ENCODE peak calls at places on chromosomes 12 and 14, in ten cellular contexts. R is foreskin fibroblast; S is uterus; Y is NT2/D1; J is lower lobe of right lung; Z is adrenal gland; U is AG10803; T is pancreas; N is right cardiac atrium; B is Jurkat, Clone E6-1. C is an unnamed sample.

GRCh38 chr12:43805857-43806736 is at the start of gene TWF1:
- DNase-seq in Y (peak; percentile 68), U (peak; percentile 77), B (peak; percentile 39), J (peak; percentile 92), R (peak; percentile 94), S (peak; percentile 88), N (peak; percentile 96), Z (peak; percentile 90), T (peak; percentile 84), C (peak; percentile 94)

GRCh38 chr12:30427555-30427954 is 268.1 kb downstream of the IPO8 start:
- DNase-seq in S (no peak), J (no peak), T (no peak), B (no peak), U (no peak), N (no peak), Z (no peak), R (no peak), Y (no peak), C (no peak)

GRCh38 chr14:85038526-85038925 is 491.4 kb upstream of the FLRT2 start:
- DNase-seq in T (no peak), U (peak; percentile 18), Z (no peak), B (no peak), R (peak; percentile 8), N (no peak), Y (no peak), S (no peak), J (no peak), C (no peak)

GRCh38 chr12:113271853-113272561 is 50.7 kb downstream of the TPCN1 start:
- DNase-seq in R (peak; percentile 93), N (peak; percentile 89), T (peak; percentile 83), S (peak; percentile 83), U (peak; percentile 82), B (no peak), J (peak; percentile 79), Y (no peak), Z (peak; percentile 78), C (peak; percentile 64)

GRCh38 chr14:28946267-28946666 is 179.7 kb downstream of the FOXG1 start:
- DNase-seq in J (no peak), N (no peak), Y (no peak), T (no peak), S (no peak), Z (no peak), B (no peak), R (no peak), U (no peak), C (no peak)

GRCh38 chr12:67070307-67070600 is 198.9 kb upstream of the CAND1 start:
- DNase-seq in T (no peak), Y (no peak), N (no peak), S (no peak), R (peak; percentile 4), Z (no peak), U (no peak), J (no peak), B (no peak), C (no peak)

GRCh38 chr12:69415471-69416275 is 54.5 kb upstream of the FRS2 start:
- DNase-seq in N (peak; percentile 72), T (peak; percentile 21), S (peak; percentile 56), B (peak; percentile 19), Z (peak; percentile 38), Y (peak; percentile 55), R (peak; percentile 92), U (peak; percentile 96), J (no peak), C (no peak)

GRCh38 chr12:76226956-76227355 is 121.3 kb downstream of the BBS10 start:
- DNase-seq in N (no peak), J (no peak), R (no peak), Y (no peak), B (no peak), Z (no peak), U (no peak), T (no peak), S (no peak), C (no peak)

DNA sequence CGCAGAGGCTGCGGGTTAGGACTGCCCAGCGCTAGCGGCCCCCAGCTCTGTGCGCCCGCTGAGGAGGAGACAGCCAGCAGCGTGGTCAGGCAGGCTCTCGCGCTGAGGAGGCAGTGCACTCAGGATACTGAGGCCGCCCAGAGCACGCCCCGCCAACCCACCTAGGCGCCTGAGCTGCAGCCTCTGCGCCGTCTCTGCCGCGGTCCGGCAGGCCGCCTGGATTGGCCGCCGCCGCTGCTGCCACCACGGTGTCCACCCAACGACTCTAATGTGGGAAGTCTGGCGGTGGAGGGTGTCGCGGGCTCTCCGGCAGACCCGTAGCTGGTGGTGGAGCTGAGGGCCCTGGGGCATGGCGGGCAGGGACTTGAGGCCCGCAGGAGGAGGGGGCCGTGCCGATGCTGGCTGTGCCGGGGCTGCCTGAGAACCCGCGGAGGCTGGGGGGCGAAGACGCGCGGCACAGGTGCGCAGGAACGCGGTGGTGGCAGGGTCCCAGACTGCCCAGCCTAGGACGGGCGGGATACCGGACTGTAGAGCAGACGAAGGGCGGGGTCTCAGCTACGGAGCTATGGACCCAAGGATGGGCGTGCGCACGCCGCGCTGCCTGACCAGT is 69.9 kb downstream of the ASCL4 start:
- DNase-seq in B (no peak), U (no peak), Z (no peak), T (no peak), N (peak; percentile 47), S (no peak), Y (peak; percentile 13), J (no peak), R (peak; percentile 15), C (no peak)
- H3K4me3 ChIP-seq in B (no peak overlapping the region), U (peak overlapping the region; percentile 39), Z (no peak overlapping the region), T (no peak overlapping the region), N (peak overlapping the region; percentile 19), S (no peak overlapping the region), Y (peak overlapping the region; percentile 64), J (peak overlapping the region; percentile 33), R (peak overlapping the region; percentile 19), C (no peak overlapping the region)

GRCh38 chr14:81269979-81270375 is 49.2 kb upstream of the GTF2A1 start:
- DNase-seq in R (no peak), N (no peak), J (no peak), Z (no peak), Y (no peak), B (no peak), U (no peak), T (no peak), S (no peak), C (no peak)

GRCh38 chr14:81272322-81272721 is 51.6 kb upstream of the GTF2A1 start:
- DNase-seq in S (no peak), Z (no peak), R (no peak), B (no peak), N (no peak), T (no peak), U (no peak), J (no peak), Y (no peak), C (no peak)

GRCh38 chr14:81265641-81266169 is 44.9 kb upstream of the GTF2A1 start:
- DNase-seq in J (no peak), N (no peak), Y (no peak), T (no peak), R (no peak), S (no peak), U (no peak), Z (no peak), B (peak; percentile 62), C (no peak)

GRCh38 chr14:81268016-81268416 is 47.3 kb upstream of the GTF2A1 start:
- DNase-seq in T (no peak), U (no peak), Y (no peak), B (peak; percentile 98), Z (no peak), S (no peak), J (no peak), N (no peak), R (peak; percentile 2), C (no peak)

DNA sequence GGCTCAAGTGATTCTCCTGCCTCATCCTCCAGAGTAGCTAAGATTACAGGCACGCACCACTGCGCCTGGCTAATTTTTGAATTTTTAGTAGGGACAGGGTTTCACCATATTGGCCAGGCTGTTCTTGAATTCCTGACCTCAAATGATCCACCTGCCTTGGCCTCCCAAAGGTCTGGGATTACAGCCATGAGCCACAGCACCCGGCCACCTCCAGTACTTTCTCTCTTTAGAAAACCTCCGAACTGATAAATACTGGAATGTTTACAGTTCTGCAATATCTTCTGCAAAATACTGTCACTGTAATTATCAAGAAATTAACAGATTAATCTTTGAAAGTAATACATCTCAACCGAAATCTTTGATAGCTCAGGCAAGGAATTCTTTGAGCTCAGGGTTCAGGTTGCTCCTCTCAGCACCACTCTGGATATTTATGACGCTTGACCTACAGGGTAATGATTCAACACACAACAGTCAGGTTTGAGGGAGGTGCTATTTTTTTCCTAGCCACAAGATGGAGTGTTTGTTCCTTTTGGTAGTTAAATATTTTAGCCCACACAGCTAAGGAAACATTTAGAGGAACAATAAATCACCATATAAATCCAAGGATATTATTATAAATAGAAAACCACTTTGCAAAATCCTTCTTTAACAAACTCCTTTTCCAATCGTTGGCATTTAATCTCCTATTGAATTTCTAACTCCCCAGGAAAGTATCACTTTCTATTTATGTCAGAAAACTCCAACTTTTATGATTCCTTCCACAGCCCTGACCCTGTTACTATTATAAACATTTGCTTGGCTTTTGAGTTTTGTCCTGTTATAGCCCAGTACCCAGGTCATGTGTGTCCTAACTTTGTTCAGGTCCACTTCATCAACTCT is 48.6 kb upstream of the GTF2A1 start:
- DNase-seq in B (peak; percentile 75), N (no peak), Y (peak; percentile 16), R (peak; percentile 82), S (no peak), Z (peak; percentile 47), T (peak; percentile 23), U (peak; percentile 66), J (no peak), C (no peak)
- H3K4me3 ChIP-seq in B (no peak overlapping the region), N (no peak overlapping the region), Y (no peak overlapping the region), R (no peak overlapping the region), S (no peak overlapping the region), Z (no peak overlapping the region), T (no peak overlapping the region), U (no peak overlapping the region), J (no peak overlapping the region), C (no peak overlapping the region)

DNA sequence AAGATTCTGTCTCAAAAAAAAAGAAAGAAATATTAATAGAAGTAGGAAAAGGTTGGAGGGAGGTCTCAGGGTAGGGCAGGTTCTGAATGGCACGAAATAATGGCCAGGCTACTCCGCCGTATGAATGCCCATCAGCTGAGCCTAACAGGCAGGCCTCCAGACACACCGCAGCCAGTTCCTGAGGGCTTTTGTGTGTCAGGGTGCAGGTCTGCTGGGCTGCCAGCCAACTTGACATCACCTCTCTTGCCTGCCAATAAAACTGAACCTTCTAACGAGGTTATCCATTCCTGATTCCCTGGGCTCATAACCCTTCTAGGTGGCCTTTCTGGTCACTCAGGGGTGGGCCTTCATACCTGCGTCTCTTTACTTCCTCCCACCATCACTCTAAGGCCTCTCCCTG is 3.0 kb downstream of the IFI27 start:
- DNase-seq in Y (no peak), S (no peak), N (peak; percentile 69), U (no peak), T (no peak), J (no peak), R (peak; percentile 35), Z (peak; percentile 75), B (no peak), C (peak; percentile 80)
- H3K4me3 ChIP-seq in Y (no peak overlapping the region), S (no peak overlapping the region), N (no peak overlapping the region), U (no peak overlapping the region), T (no peak overlapping the region), J (peak overlapping the region; percentile 59), R (no peak overlapping the region), Z (no peak overlapping the region), B (no peak overlapping the region), C (no peak overlapping the region)

DNA sequence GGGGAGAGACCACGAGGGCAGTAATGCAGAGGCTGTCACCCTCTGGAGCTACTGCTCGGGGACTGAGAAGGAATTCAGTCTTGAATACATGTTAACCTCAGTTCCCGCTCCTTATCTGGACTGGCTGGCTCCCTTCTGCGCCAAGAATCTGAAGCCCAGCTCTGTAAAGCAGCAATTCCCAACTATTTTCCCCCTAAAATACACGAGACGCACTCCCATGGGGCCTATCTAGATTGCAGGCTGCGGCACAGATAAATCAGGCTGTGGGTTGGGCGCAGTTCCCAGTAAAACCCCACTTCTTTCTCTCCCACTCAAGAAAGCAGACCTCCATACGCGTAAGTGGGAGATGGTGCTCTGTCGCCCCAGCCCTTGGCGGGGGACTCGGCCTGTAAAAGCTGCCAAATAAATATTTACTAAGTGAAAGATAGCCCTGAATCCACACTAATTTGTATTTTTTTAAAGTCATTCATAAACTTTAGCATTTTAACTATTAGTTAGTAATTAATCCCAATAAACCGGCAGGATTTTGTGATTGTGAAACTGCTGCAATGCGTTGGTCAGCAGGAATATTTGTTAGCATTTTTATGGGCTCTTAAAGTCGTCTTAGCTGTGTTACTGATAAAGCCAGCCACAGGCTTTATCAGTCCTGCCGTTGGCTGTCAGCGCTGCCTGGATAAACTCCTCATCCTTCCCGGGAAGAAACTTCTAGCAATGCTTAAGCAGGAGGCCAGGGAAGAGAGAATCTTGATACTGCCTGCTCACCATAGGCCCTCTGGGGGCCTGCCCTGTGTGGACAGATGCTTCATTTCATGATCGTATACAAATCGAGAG is 17.8 kb downstream of the FBXL14 start:
- DNase-seq in U (peak; percentile 76), T (peak; percentile 49), N (peak; percentile 80), S (peak; percentile 86), R (peak; percentile 76), B (no peak), Z (no peak), J (no peak), Y (no peak), C (no peak)
- H3K4me3 ChIP-seq in U (peak overlapping the region; percentile 22), T (no peak overlapping the region), N (peak overlapping the region; percentile 18), S (peak overlapping the region; percentile 21), R (no peak overlapping the region), B (no peak overlapping the region), Z (no peak overlapping the region), J (peak overlapping the region; percentile 27), Y (no peak overlapping the region), C (no peak overlapping the region)